ENCODE peak calls at places on chromosomes 4 and X, in eight cellular contexts. One of them, this sample, is unnamed.

GRCh38 chr4:63169836-63170235 is 1239.4 kb downstream of the TECRL start:
- DNase-seq in type B pancreatic cell: no peak
- DNase-seq in hepatic stellate cell: no peak
- DNase-seq in thyroid gland: no peak
- DNase-seq in activated CD8-positive, alpha-beta memory T cell treated with anti-CD3 and anti-CD28 coated beads for 4 hours: no peak
- DNase-seq in activated CD4-positive, alpha-beta T cell treated with anti-CD3 and anti-CD28 coated beads for 4 hours: no peak
- DNase-seq in head of caudate nucleus: no peak
- DNase-seq in H4: no peak
- DNase-seq in this sample: no peak

GRCh38 chrX:40282901-40283674 is 185.3 kb upstream of the BCOR start:
- DNase-seq in type B pancreatic cell: no peak
- DNase-seq in hepatic stellate cell: no peak
- DNase-seq in thyroid gland: no peak
- DNase-seq in activated CD8-positive, alpha-beta memory T cell treated with anti-CD3 and anti-CD28 coated beads for 4 hours: no peak
- DNase-seq in activated CD4-positive, alpha-beta T cell treated with anti-CD3 and anti-CD28 coated beads for 4 hours: no peak
- DNase-seq in head of caudate nucleus: no peak
- DNase-seq in H4: no peak
- DNase-seq in this sample: no peak

GRCh38 chrX:140389331-140389730 is 115.5 kb downstream of the SOX3 start:
- DNase-seq in type B pancreatic cell: no peak
- DNase-seq in hepatic stellate cell: no peak
- DNase-seq in thyroid gland: no peak
- DNase-seq in activated CD8-positive, alpha-beta memory T cell treated with anti-CD3 and anti-CD28 coated beads for 4 hours: no peak
- DNase-seq in activated CD4-positive, alpha-beta T cell treated with anti-CD3 and anti-CD28 coated beads for 4 hours: no peak
- DNase-seq in head of caudate nucleus: no peak
- DNase-seq in H4: no peak
- DNase-seq in this sample: no peak

GRCh38 chr4:168502886-168503285 is 6.0 kb downstream of the PALLD start:
- DNase-seq in type B pancreatic cell: no peak
- DNase-seq in hepatic stellate cell: no peak
- DNase-seq in thyroid gland: no peak
- DNase-seq in activated CD8-positive, alpha-beta memory T cell treated with anti-CD3 and anti-CD28 coated beads for 4 hours: no peak
- DNase-seq in activated CD4-positive, alpha-beta T cell treated with anti-CD3 and anti-CD28 coated beads for 4 hours: no peak
- DNase-seq in head of caudate nucleus: no peak
- DNase-seq in H4: no peak
- DNase-seq in this sample: no peak

GRCh38 chr4:23934915-23935314 is 45.1 kb upstream of the PPARGC1A start:
- DNase-seq in type B pancreatic cell: no peak
- DNase-seq in hepatic stellate cell: peak
- DNase-seq in thyroid gland: peak
- DNase-seq in activated CD8-positive, alpha-beta memory T cell treated with anti-CD3 and anti-CD28 coated beads for 4 hours: no peak
- DNase-seq in activated CD4-positive, alpha-beta T cell treated with anti-CD3 and anti-CD28 coated beads for 4 hours: no peak
- DNase-seq in head of caudate nucleus: peak
- DNase-seq in H4: peak
- DNase-seq in this sample: peak

GRCh38 chr4:1427010-1427409 is 20.8 kb upstream of the NKX1-1 start:
- DNase-seq in type B pancreatic cell: no peak
- DNase-seq in hepatic stellate cell: no peak
- DNase-seq in thyroid gland: no peak
- DNase-seq in activated CD8-positive, alpha-beta memory T cell treated with anti-CD3 and anti-CD28 coated beads for 4 hours: no peak
- DNase-seq in activated CD4-positive, alpha-beta T cell treated with anti-CD3 and anti-CD28 coated beads for 4 hours: no peak
- DNase-seq in head of caudate nucleus: no peak
- DNase-seq in H4: no peak
- DNase-seq in this sample: no peak

GRCh38 chr4:158998624-158999023 is 104.3 kb upstream of the RAPGEF2 start:
- DNase-seq in type B pancreatic cell: no peak
- DNase-seq in hepatic stellate cell: no peak
- DNase-seq in thyroid gland: no peak
- DNase-seq in activated CD8-positive, alpha-beta memory T cell treated with anti-CD3 and anti-CD28 coated beads for 4 hours: no peak
- DNase-seq in activated CD4-positive, alpha-beta T cell treated with anti-CD3 and anti-CD28 coated beads for 4 hours: no peak
- DNase-seq in head of caudate nucleus: no peak
- DNase-seq in H4: peak
- DNase-seq in this sample: no peak

GRCh38 chr4:113919611-113920010 is 59.8 kb downstream of the ARSJ start:
- DNase-seq in type B pancreatic cell: no peak
- DNase-seq in hepatic stellate cell: no peak
- DNase-seq in thyroid gland: no peak
- DNase-seq in activated CD8-positive, alpha-beta memory T cell treated with anti-CD3 and anti-CD28 coated beads for 4 hours: no peak
- DNase-seq in activated CD4-positive, alpha-beta T cell treated with anti-CD3 and anti-CD28 coated beads for 4 hours: no peak
- DNase-seq in head of caudate nucleus: no peak
- DNase-seq in H4: no peak
- DNase-seq in this sample: no peak

GRCh38 chrX:103722505-103722904 is 11.8 kb downstream of the TMEM31 start:
- DNase-seq in type B pancreatic cell: no peak
- DNase-seq in hepatic stellate cell: peak
- DNase-seq in thyroid gland: peak
- DNase-seq in activated CD8-positive, alpha-beta memory T cell treated with anti-CD3 and anti-CD28 coated beads for 4 hours: no peak
- DNase-seq in activated CD4-positive, alpha-beta T cell treated with anti-CD3 and anti-CD28 coated beads for 4 hours: no peak
- DNase-seq in head of caudate nucleus: no peak
- DNase-seq in H4: no peak
- DNase-seq in this sample: no peak

GRCh38 chr4:123528501-123529277 is 132.1 kb downstream of the SPRY1 start:
- DNase-seq in type B pancreatic cell: no peak
- DNase-seq in hepatic stellate cell: no peak
- DNase-seq in thyroid gland: no peak
- DNase-seq in activated CD8-positive, alpha-beta memory T cell treated with anti-CD3 and anti-CD28 coated beads for 4 hours: no peak
- DNase-seq in activated CD4-positive, alpha-beta T cell treated with anti-CD3 and anti-CD28 coated beads for 4 hours: no peak
- DNase-seq in head of caudate nucleus: no peak
- DNase-seq in H4: no peak
- DNase-seq in this sample: no peak

GRCh38 chr4:185384877-185385465 is 10.8 kb downstream of the LRP2BP start:
- DNase-seq in type B pancreatic cell: no peak
- DNase-seq in hepatic stellate cell: no peak
- DNase-seq in thyroid gland: no peak
- DNase-seq in activated CD8-positive, alpha-beta memory T cell treated with anti-CD3 and anti-CD28 coated beads for 4 hours: no peak
- DNase-seq in activated CD4-positive, alpha-beta T cell treated with anti-CD3 and anti-CD28 coated beads for 4 hours: no peak
- DNase-seq in head of caudate nucleus: no peak
- DNase-seq in H4: no peak
- DNase-seq in this sample: no peak

GRCh38 chrX:102959471-102959870 is 22.4 kb downstream of the RAB40AL start:
- DNase-seq in type B pancreatic cell: no peak
- DNase-seq in hepatic stellate cell: peak
- DNase-seq in thyroid gland: no peak
- DNase-seq in activated CD8-positive, alpha-beta memory T cell treated with anti-CD3 and anti-CD28 coated beads for 4 hours: no peak
- DNase-seq in activated CD4-positive, alpha-beta T cell treated with anti-CD3 and anti-CD28 coated beads for 4 hours: no peak
- DNase-seq in head of caudate nucleus: no peak
- DNase-seq in H4: peak
- DNase-seq in this sample: peak

GRCh38 chrX:104335765-104336164 is 81.0 kb upstream of the ESX1 start:
- DNase-seq in type B pancreatic cell: no peak
- DNase-seq in hepatic stellate cell: peak
- DNase-seq in thyroid gland: no peak
- DNase-seq in activated CD8-positive, alpha-beta memory T cell treated with anti-CD3 and anti-CD28 coated beads for 4 hours: no peak
- DNase-seq in activated CD4-positive, alpha-beta T cell treated with anti-CD3 and anti-CD28 coated beads for 4 hours: no peak
- DNase-seq in head of caudate nucleus: no peak
- DNase-seq in H4: peak
- DNase-seq in this sample: peak

GRCh38 chrX:123175366-123176122 is 8.5 kb upstream of the GRIA3 start:
- DNase-seq in type B pancreatic cell: no peak
- DNase-seq in hepatic stellate cell: no peak
- DNase-seq in thyroid gland: no peak
- DNase-seq in activated CD8-positive, alpha-beta memory T cell treated with anti-CD3 and anti-CD28 coated beads for 4 hours: no peak
- DNase-seq in activated CD4-positive, alpha-beta T cell treated with anti-CD3 and anti-CD28 coated beads for 4 hours: no peak
- DNase-seq in head of caudate nucleus: no peak
- DNase-seq in H4: no peak
- DNase-seq in this sample: no peak

GRCh38 chr4:10107111-10108091 is 9.2 kb downstream of the WDR1 start:
- DNase-seq in type B pancreatic cell: no peak
- DNase-seq in hepatic stellate cell: no peak
- DNase-seq in thyroid gland: no peak
- DNase-seq in activated CD8-positive, alpha-beta memory T cell treated with anti-CD3 and anti-CD28 coated beads for 4 hours: no peak
- DNase-seq in activated CD4-positive, alpha-beta T cell treated with anti-CD3 and anti-CD28 coated beads for 4 hours: no peak
- DNase-seq in head of caudate nucleus: no peak
- DNase-seq in H4: peak
- DNase-seq in this sample: no peak

GRCh38 chr4:82802906-82803305 is 4.3 kb upstream of the SCD5 start:
- DNase-seq in type B pancreatic cell: no peak
- DNase-seq in hepatic stellate cell: no peak
- DNase-seq in thyroid gland: no peak
- DNase-seq in activated CD8-positive, alpha-beta memory T cell treated with anti-CD3 and anti-CD28 coated beads for 4 hours: no peak
- DNase-seq in activated CD4-positive, alpha-beta T cell treated with anti-CD3 and anti-CD28 coated beads for 4 hours: no peak
- DNase-seq in head of caudate nucleus: no peak
- DNase-seq in H4: no peak
- DNase-seq in this sample: no peak

GRCh38 chrX:153523269-153523668 is 5.8 kb downstream of the ATP2B3 start:
- DNase-seq in type B pancreatic cell: no peak
- DNase-seq in hepatic stellate cell: no peak
- DNase-seq in thyroid gland: no peak
- DNase-seq in activated CD8-positive, alpha-beta memory T cell treated with anti-CD3 and anti-CD28 coated beads for 4 hours: no peak
- DNase-seq in activated CD4-positive, alpha-beta T cell treated with anti-CD3 and anti-CD28 coated beads for 4 hours: no peak
- DNase-seq in head of caudate nucleus: no peak
- DNase-seq in H4: no peak
- DNase-seq in this sample: no peak

GRCh38 chr4:64967286-64967685 is 558.0 kb upstream of the TECRL start:
- DNase-seq in type B pancreatic cell: no peak
- DNase-seq in hepatic stellate cell: no peak
- DNase-seq in thyroid gland: no peak
- DNase-seq in activated CD8-positive, alpha-beta memory T cell treated with anti-CD3 and anti-CD28 coated beads for 4 hours: no peak
- DNase-seq in activated CD4-positive, alpha-beta T cell treated with anti-CD3 and anti-CD28 coated beads for 4 hours: no peak
- DNase-seq in head of caudate nucleus: no peak
- DNase-seq in H4: no peak
- DNase-seq in this sample: no peak

GRCh38 chrX:56833626-56834025 is 104.6 kb downstream of the NBDY start:
- DNase-seq in type B pancreatic cell: no peak
- DNase-seq in hepatic stellate cell: no peak
- DNase-seq in thyroid gland: no peak
- DNase-seq in activated CD8-positive, alpha-beta memory T cell treated with anti-CD3 and anti-CD28 coated beads for 4 hours: no peak
- DNase-seq in activated CD4-positive, alpha-beta T cell treated with anti-CD3 and anti-CD28 coated beads for 4 hours: no peak
- DNase-seq in head of caudate nucleus: no peak
- DNase-seq in H4: no peak
- DNase-seq in this sample: no peak

GRCh38 chrX:49155243-49155899 is 7.2 kb upstream of the MAGIX start:
- DNase-seq in type B pancreatic cell: no peak
- DNase-seq in hepatic stellate cell: peak
- DNase-seq in thyroid gland: peak
- DNase-seq in activated CD8-positive, alpha-beta memory T cell treated with anti-CD3 and anti-CD28 coated beads for 4 hours: no peak
- DNase-seq in activated CD4-positive, alpha-beta T cell treated with anti-CD3 and anti-CD28 coated beads for 4 hours: peak
- DNase-seq in head of caudate nucleus: no peak
- DNase-seq in H4: no peak
- DNase-seq in this sample: peak

GRCh38 chr4:75564023-75564422 is 8.2 kb downstream of the ODAPH start:
- DNase-seq in type B pancreatic cell: no peak
- DNase-seq in hepatic stellate cell: no peak
- DNase-seq in thyroid gland: no peak
- DNase-seq in activated CD8-positive, alpha-beta memory T cell treated with anti-CD3 and anti-CD28 coated beads for 4 hours: no peak
- DNase-seq in activated CD4-positive, alpha-beta T cell treated with anti-CD3 and anti-CD28 coated beads for 4 hours: no peak
- DNase-seq in head of caudate nucleus: no peak
- DNase-seq in H4: no peak
- DNase-seq in this sample: no peak

GRCh38 chr4:152665691-152666410 is 13.9 kb downstream of the TMEM154 start:
- DNase-seq in type B pancreatic cell: no peak
- DNase-seq in hepatic stellate cell: no peak
- DNase-seq in thyroid gland: no peak
- DNase-seq in activated CD8-positive, alpha-beta memory T cell treated with anti-CD3 and anti-CD28 coated beads for 4 hours: no peak
- DNase-seq in activated CD4-positive, alpha-beta T cell treated with anti-CD3 and anti-CD28 coated beads for 4 hours: no peak
- DNase-seq in head of caudate nucleus: no peak
- DNase-seq in H4: no peak
- DNase-seq in this sample: no peak

GRCh38 chrX:6279277-6279909 is 50.7 kb upstream of the NLGN4X start:
- DNase-seq in type B pancreatic cell: no peak
- DNase-seq in hepatic stellate cell: no peak
- DNase-seq in thyroid gland: no peak
- DNase-seq in activated CD8-positive, alpha-beta memory T cell treated with anti-CD3 and anti-CD28 coated beads for 4 hours: no peak
- DNase-seq in activated CD4-positive, alpha-beta T cell treated with anti-CD3 and anti-CD28 coated beads for 4 hours: no peak
- DNase-seq in head of caudate nucleus: no peak
- DNase-seq in H4: no peak
- DNase-seq in this sample: no peak

GRCh38 chr4:147370881-147371280 is 110.0 kb upstream of the EDNRA start:
- DNase-seq in type B pancreatic cell: no peak
- DNase-seq in hepatic stellate cell: no peak
- DNase-seq in thyroid gland: no peak
- DNase-seq in activated CD8-positive, alpha-beta memory T cell treated with anti-CD3 and anti-CD28 coated beads for 4 hours: no peak
- DNase-seq in activated CD4-positive, alpha-beta T cell treated with anti-CD3 and anti-CD28 coated beads for 4 hours: no peak
- DNase-seq in head of caudate nucleus: no peak
- DNase-seq in H4: no peak
- DNase-seq in this sample: no peak

GRCh38 chrX:133999013-133999705 is 13.8 kb upstream of the GPC3 start:
- DNase-seq in type B pancreatic cell: no peak
- DNase-seq in hepatic stellate cell: no peak
- DNase-seq in thyroid gland: no peak
- DNase-seq in activated CD8-positive, alpha-beta memory T cell treated with anti-CD3 and anti-CD28 coated beads for 4 hours: no peak
- DNase-seq in activated CD4-positive, alpha-beta T cell treated with anti-CD3 and anti-CD28 coated beads for 4 hours: no peak
- DNase-seq in head of caudate nucleus: no peak
- DNase-seq in H4: no peak
- DNase-seq in this sample: peak